ENCODE peak calls at places on chromosomes 4 and X, in six cellular contexts. B is A549, R is K562, O is endothelial cell of umbilical vein, Y is HepG2, U is GM12878. S is an unnamed sample.

GRCh38 chrX:148070504-148070877 is 89.4 kb downstream of the FMR1NB start:
- DNase-seq in R (no peak), B (no peak), O (no peak), Y (no peak), U (no peak), S (peak)

GRCh38 chr4:6680372-6681034 is 13.2 kb upstream of the S100P start:
- DNase-seq in R (no peak), U (no peak), B (no peak), O (no peak), Y (no peak), S (peak)

GRCh38 chrX:108399427-108400165 is 38.6 kb downstream of the COL4A6 start:
- DNase-seq in B (no peak), Y (no peak), U (no peak), O (peak), R (no peak), S (no peak)

GRCh38 chrX:154855256-154855655 is 20.8 kb upstream of the SMIM9 start:
- DNase-seq in B (no peak), R (no peak), Y (no peak), U (no peak), O (no peak), S (no peak)

GRCh38 chr4:186144596-186145569 is 40.4 kb downstream of the FAM149A start:
- DNase-seq in Y (no peak), O (peak), R (peak), U (no peak), B (peak), S (no peak)

GRCh38 chrX:21885568-21885967 is 29.8 kb downstream of the YY2 start:
- DNase-seq in R (no peak), U (no peak), O (peak), B (no peak), Y (no peak), S (no peak)

GRCh38 chrX:140572724-140573123 is 67.9 kb upstream of the SOX3 start:
- DNase-seq in U (peak), R (peak), B (peak), O (no peak), Y (peak), S (peak)

GRCh38 chrX:13489451-13489850 is 80.0 kb upstream of the EGFL6 start:
- DNase-seq in R (peak), O (peak), B (no peak), U (no peak), Y (no peak), S (no peak)

GRCh38 chr4:2251073-2251794 is 9.3 kb upstream of the HAUS3 start:
- DNase-seq in U (no peak), O (no peak), Y (no peak), R (no peak), B (no peak), S (no peak)

GRCh38 chr4:7256989-7257810 is 64.9 kb downstream of the SORCS2 start:
- DNase-seq in R (no peak), O (no peak), B (no peak), Y (no peak), U (no peak), S (no peak)

GRCh38 chrX:114611018-114611619 is 27.2 kb downstream of the HTR2C start:
- DNase-seq in O (peak), Y (peak), B (peak), U (no peak), R (peak), S (peak)

GRCh38 chr4:145069361-145069760 is 28.6 kb downstream of the ANAPC10 start:
- DNase-seq in O (no peak), Y (no peak), B (no peak), R (no peak), U (no peak), S (no peak)

GRCh38 chrX:144586756-144587155 is 660.5 kb upstream of the SPANXN1 start:
- DNase-seq in Y (no peak), R (no peak), O (no peak), U (no peak), B (no peak), S (no peak)

GRCh38 chr4:164304240-164304639 is 449.7 kb upstream of the SMIM31 start:
- DNase-seq in U (no peak), B (no peak), O (no peak), R (no peak), Y (no peak), S (no peak)

GRCh38 chrX:38426785-38427184 is 74.4 kb downstream of the OTC start:
- DNase-seq in U (no peak), B (no peak), Y (no peak), R (peak), O (peak), S (peak)

GRCh38 chr4:151325320-151326246 is at the start of gene SH3D19:
- DNase-seq in U (no peak), R (no peak), B (peak), Y (peak), O (peak), S (no peak)

GRCh38 chrX:53900623-53901022 is 143.7 kb downstream of the PHF8 start:
- DNase-seq in U (no peak), R (no peak), B (no peak), Y (no peak), O (no peak), S (no peak)

GRCh38 chr4:128228021-128228571 is 59.5 kb downstream of the PGRMC2 start:
- DNase-seq in Y (no peak), U (no peak), B (no peak), R (no peak), O (no peak), S (no peak)

GRCh38 chrX:48064261-48064660 is 7.2 kb downstream of the ZNF630 start:
- DNase-seq in O (no peak), U (no peak), R (no peak), Y (no peak), B (no peak), S (no peak)

GRCh38 chr4:152115794-152116193 is 355.0 kb upstream of the GATB start:
- DNase-seq in Y (no peak), R (no peak), O (peak), U (no peak), B (no peak), S (no peak)

GRCh38 chr4:128570380-128570779 is 239.1 kb upstream of the JADE1 start:
- DNase-seq in B (no peak), U (no peak), Y (no peak), R (peak), O (peak), S (peak)

GRCh38 chr4:175109933-175110332 is 191.8 kb downstream of the ADAM29 start:
- DNase-seq in R (peak), U (peak), B (no peak), Y (no peak), O (no peak), S (peak)

GRCh38 chr4:156021298-156021697 is 67.6 kb upstream of the CTSO start:
- DNase-seq in B (no peak), Y (no peak), R (no peak), U (no peak), O (no peak), S (no peak)

GRCh38 chrX:149829751-149830191 is 48.0 kb downstream of the MAGEA9 start:
- DNase-seq in U (peak), R (no peak), B (no peak), Y (no peak), O (no peak), S (no peak)

GRCh38 chr4:53748328-53748772 is 157.1 kb upstream of the LNX1 start:
- DNase-seq in Y (no peak), R (no peak), B (no peak), O (no peak), U (peak), S (peak)

GRCh38 chr4:124753941-124754581 is 41.5 kb upstream of the ANKRD50 start:
- DNase-seq in R (no peak), O (no peak), B (no peak), U (no peak), Y (peak), S (no peak)

GRCh38 chrX:83892433-83892832 is 31.5 kb downstream of the CYLC1 start:
- DNase-seq in R (no peak), Y (no peak), O (no peak), U (no peak), B (no peak), S (no peak)

GRCh38 chr4:73520821-73521220 is 39.3 kb downstream of the AFM start:
- DNase-seq in O (no peak), Y (no peak), U (no peak), B (no peak), R (no peak), S (peak)

GRCh38 chr4:115234405-115235093 is 121.1 kb upstream of the NDST4 start:
- DNase-seq in U (peak), O (no peak), R (no peak), B (no peak), Y (peak), S (peak)

GRCh38 chr4:146998157-146998556 is 52.5 kb upstream of the TTC29 start:
- DNase-seq in R (no peak), Y (no peak), U (no peak), B (no peak), O (no peak), S (peak)

GRCh38 chr4:20832821-20833220 is 132.6 kb downstream of the PACRGL start:
- DNase-seq in Y (no peak), U (no peak), O (peak), B (no peak), R (no peak), S (no peak)

GRCh38 chr4:15682790-15683495 is 1.3 kb downstream of the FAM200B start:
- DNase-seq in B (no peak), O (no peak), R (no peak), U (no peak), Y (no peak), S (peak)

DNA sequence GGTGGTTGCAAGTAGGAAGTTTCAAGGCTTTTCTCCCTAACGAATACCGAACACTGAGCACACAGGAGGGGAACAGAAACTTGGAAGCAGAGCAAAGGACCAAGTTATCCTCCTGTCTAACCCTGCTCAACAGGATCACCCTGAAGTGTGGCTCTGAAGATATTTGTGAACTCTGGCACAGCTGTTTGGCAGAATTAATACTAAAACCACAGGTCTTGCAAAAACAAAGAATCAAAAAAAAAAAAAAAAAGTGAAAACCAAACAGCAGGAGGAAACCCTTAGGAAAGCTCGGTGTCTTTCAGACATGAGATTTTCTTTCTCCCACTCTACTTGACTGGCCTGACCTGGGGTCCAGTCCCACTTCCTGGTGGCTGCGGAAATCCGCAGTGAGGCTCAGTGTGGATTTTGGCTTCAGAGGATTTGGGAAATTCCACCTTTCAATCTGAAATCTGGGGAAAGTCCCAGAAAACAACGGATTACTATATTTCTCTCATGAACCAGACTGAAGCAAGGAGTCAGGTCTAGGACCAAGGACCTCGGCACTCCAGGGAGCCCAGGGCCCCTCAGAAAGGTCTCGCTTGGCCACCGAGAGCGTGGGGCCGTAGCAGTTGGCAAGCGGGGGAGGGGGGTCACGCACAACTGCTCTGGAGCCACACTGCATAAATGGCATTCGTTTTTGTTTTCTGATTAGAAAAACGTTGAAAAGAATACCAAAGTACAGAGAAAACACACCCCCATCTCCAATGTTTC is 867 bp downstream of the TIFA start:
- DNase-seq in R (peak), U (no peak), Y (no peak), O (peak), B (peak), S (peak)
- TF ChIP-seq MYC in R (no peak), U (no peak), Y (no peak), O (no peak), B (no peak), S (no peak)

DNA sequence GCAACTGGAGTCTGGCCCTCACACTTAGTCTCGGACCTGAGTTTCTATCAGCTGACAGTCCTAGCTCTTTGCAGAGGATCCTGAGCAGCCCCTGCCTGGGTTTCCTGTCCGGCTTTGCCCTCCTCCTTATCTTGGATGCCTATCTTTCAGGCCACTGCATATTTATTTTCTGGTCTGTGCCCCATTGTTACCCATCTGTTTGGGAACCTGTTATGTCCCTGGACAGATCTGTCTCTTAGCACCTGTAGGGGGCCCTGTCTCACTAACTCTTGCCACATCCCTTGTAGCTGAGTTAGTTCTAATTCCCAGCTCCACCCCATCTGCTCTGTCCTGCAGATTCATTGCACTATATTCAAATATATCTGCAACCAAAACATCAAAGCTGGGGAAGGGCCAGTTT is 514.9 kb upstream of the LCORL start:
- DNase-seq in R (no peak), U (no peak), O (peak), Y (peak), B (no peak), S (peak)
- TF ChIP-seq CTCF in R (no peak), U (no peak), O (peak), Y (peak), B (no peak), S (peak)

DNA sequence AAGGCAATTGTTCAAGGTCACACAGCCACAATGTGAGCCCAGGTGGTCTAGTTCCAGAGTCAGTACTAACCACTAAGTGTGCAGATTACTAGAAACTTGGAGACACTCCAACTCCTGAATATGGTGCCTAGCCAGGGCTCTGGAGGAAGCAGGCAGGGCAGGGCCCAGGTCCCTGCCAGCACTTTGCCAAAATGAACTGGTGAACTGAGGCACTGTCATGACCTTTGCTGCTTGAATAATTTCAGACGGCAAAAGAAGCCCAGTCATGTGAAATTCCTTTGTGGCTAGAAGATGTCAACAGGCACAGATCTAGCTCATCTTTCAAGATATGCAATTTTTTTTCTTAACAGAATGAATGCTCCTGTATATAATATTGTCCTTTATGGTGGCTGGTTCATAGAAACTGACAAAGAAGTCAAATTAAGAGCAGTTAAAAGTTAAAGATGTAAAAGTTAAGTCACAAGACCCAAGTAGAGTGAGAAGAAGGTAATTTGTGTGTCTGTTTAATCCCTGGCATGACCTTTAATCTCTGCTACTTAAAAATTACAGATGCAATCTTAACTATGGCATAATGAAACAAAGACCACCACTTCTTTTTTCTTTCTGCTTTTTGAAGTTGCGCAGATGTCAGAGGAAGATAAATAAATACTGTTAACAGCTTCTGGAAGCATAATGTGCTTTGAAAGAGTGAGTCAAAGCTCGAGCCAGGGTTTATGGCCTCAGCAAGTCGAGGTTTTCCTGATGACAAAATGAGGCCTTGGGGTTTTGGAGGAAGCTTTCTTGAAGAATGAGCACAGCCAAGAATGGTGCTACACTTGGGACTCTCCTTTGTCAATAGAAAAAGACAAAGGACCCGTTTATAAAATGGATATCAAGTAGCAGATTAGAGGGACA is 54.1 kb downstream of the SHROOM3 start:
- DNase-seq in O (no peak), Y (no peak), B (no peak), R (no peak), U (no peak), S (no peak)
- TF ChIP-seq MYC in O (no peak), Y (no peak), B (no peak), R (no peak), U (no peak), S (no peak)

GRCh38 chrX:86171366-86171765 is 23.1 kb downstream of the DACH2 start:
- DNase-seq in B (no peak), U (no peak), Y (peak), O (peak), R (peak), S (peak)
- TF ChIP-seq CTCF in B (no peak), U (peak), Y (peak), O (peak), R (no peak), S (peak)

DNA sequence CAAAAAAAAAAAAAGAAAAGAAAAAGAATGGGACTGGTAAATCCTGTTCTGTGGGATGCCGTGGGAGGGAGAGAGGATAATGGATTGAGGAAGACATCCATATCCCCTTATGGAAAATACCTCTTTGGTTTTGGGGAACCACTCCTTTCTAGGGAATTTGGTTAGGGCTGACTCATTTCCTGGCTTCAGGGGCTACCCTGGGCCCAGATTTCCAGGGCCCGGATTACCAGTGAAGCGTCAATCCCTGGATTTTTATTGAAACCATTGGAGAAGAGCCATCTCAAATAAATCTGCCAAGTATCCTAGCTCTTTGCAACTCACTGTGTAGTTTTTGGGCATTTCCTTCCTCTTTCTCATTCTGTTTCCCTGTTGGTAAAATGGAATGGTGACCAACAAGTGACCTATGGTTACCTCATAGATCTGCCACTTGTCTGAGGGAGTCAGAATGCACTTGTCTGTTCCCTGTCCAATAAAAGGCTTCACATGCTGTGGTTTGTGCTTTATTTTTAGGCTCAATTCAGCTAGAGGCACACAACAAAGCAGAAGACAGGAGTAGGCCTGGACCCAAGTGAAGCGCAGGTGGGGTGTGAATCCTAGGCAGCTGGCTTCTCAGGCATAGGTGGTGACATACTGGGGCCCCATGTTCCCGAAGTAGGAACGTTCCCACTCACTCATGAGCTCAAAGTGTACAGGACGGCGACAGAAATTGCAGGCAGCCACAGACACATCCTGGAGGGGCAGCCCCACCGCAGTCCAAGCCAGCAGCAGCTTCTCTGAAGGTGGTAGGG is 8.6 kb downstream of the APEX2 start:
- DNase-seq in R (no peak), U (no peak), O (peak), B (no peak), Y (no peak), S (peak)
- TF ChIP-seq MYC in R (no peak), U (no peak), O (no peak), B (no peak), Y (no peak), S (no peak)

GRCh38 chrX:10598540-10598939 is 21.8 kb downstream of the MID1 start:
- DNase-seq in U (no peak), B (no peak), O (no peak), R (no peak), Y (no peak), S (no peak)

GRCh38 chrX:10600479-10600878 is 19.9 kb downstream of the MID1 start:
- DNase-seq in Y (no peak), O (no peak), B (no peak), R (no peak), U (no peak), S (no peak)

GRCh38 chrX:10603612-10604011 is 16.8 kb downstream of the MID1 start:
- DNase-seq in O (no peak), U (no peak), B (no peak), R (no peak), Y (no peak), S (no peak)

GRCh38 chrX:10602646-10603045 is 17.7 kb downstream of the MID1 start:
- DNase-seq in B (no peak), O (no peak), U (no peak), Y (no peak), R (no peak), S (no peak)

DNA sequence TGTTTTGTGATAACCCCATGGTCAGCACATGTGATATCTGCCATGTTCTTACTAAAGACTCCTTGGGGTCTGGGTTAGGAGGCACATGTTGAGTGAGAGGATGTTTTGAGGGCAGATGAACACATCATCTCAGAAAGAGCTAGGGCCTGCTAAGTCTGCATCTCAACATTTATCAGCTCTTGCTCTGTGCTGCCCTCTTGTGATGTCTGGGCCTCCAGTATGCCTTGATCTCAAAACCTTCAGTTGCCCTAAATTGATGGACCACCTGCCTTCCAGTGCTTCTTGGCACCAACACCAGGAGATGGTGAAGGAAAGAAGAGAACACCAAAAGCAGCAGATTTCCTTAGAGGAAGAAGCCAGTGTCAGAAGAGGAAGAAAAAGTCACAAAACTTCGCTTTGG is 22.5 kb downstream of the MID1 start:
- DNase-seq in B (no peak), Y (peak), U (no peak), R (peak), O (peak), S (peak)
- TF ChIP-seq CTCF in B (peak), Y (peak), U (peak), R (peak), O (peak), S (peak)

GRCh38 chr4:8648296-8648695 is 55.7 kb downstream of the CPZ start:
- DNase-seq in O (no peak), Y (no peak), R (no peak), B (no peak), U (no peak), S (no peak)
- TF ChIP-seq MYC in O (no peak), Y (no peak), R (no peak), B (no peak), U (no peak), S (no peak)

GRCh38 chrX:1392376-1393130 is 640 bp upstream of the SLC25A6 start:
- DNase-seq in R (peak), Y (no peak), O (no peak), B (peak), U (no peak), S (peak)

GRCh38 chrX:1391370-1391706 is 575 bp downstream of the SLC25A6 start:
- DNase-seq in R (peak), U (peak), B (peak), O (peak), Y (peak), S (no peak)

GRCh38 chrX:1389993-1390285 is 2.0 kb downstream of the SLC25A6 start:
- DNase-seq in R (no peak), U (no peak), O (no peak), B (no peak), Y (no peak), S (no peak)

GRCh38 chrX:1390621-1391369 is 1.1 kb downstream of the SLC25A6 start:
- DNase-seq in O (no peak), R (no peak), B (no peak), Y (no peak), U (no peak), S (no peak)

GRCh38 chrX:1391707-1392375 is at the start of gene SLC25A6:
- DNase-seq in R (peak), Y (peak), B (peak), O (peak), U (peak), S (peak)
- TF ChIP-seq CTCF in R (no peak), Y (peak), B (no peak), O (peak), U (peak), S (no peak)

S was measured in NB4.